ENCODE peak calls at places on chromosomes 11 and 22, in ten cellular contexts. One of them, this sample, is unnamed.

GRCh38 chr11:115051938-115052590 is 373.7 kb downstream of the NXPE2 start:
- DNase-seq in NCI-H1694 treated with DMSO at 0.1 percent for 48 hours: no peak
- DNase-seq in kidney glomerular epithelial cell: no peak
- DNase-seq in NT2/D1: no peak
- DNase-seq in HuH-7.5: no peak
- DNase-seq in GM19239: no peak
- DNase-seq in activated effector memory CD4-positive, alpha-beta T cell treated with anti-CD3 and anti-CD28 coated beads, Interleukin-2, amount 50 U/mL, for 16 hours: no peak
- DNase-seq in stimulated activated CD8-positive, alpha-beta memory T cell treated with anti-CD3 and anti-CD28 coated beads, Interleukin-15, amount 100 ng/mL, for 1 hour: no peak
- DNase-seq in cardiac muscle cell: no peak
- DNase-seq in T-helper 1 cell: no peak
- DNase-seq in this sample: no peak

GRCh38 chr11:7599209-7599608 is 74.1 kb downstream of the CYB5R2 start:
- DNase-seq in kidney glomerular epithelial cell: no peak
- DNase-seq in stimulated activated CD8-positive, alpha-beta memory T cell treated with anti-CD3 and anti-CD28 coated beads, Interleukin-15, amount 100 ng/mL, for 1 hour: no peak
- DNase-seq in cardiac muscle cell: no peak
- DNase-seq in activated effector memory CD4-positive, alpha-beta T cell treated with anti-CD3 and anti-CD28 coated beads, Interleukin-2, amount 50 U/mL, for 16 hours: no peak
- DNase-seq in GM19239: no peak
- DNase-seq in HuH-7.5: no peak
- DNase-seq in T-helper 1 cell: no peak
- DNase-seq in NCI-H1694 treated with DMSO at 0.1 percent for 48 hours: no peak
- DNase-seq in NT2/D1: no peak
- DNase-seq in this sample: no peak

GRCh38 chr11:15497366-15497765 is 382.6 kb downstream of the INSC start:
- DNase-seq in NT2/D1: no peak
- DNase-seq in cardiac muscle cell: no peak
- DNase-seq in GM19239: no peak
- DNase-seq in NCI-H1694 treated with DMSO at 0.1 percent for 48 hours: no peak
- DNase-seq in T-helper 1 cell: no peak
- DNase-seq in HuH-7.5: no peak
- DNase-seq in stimulated activated CD8-positive, alpha-beta memory T cell treated with anti-CD3 and anti-CD28 coated beads, Interleukin-15, amount 100 ng/mL, for 1 hour: no peak
- DNase-seq in kidney glomerular epithelial cell: no peak
- DNase-seq in activated effector memory CD4-positive, alpha-beta T cell treated with anti-CD3 and anti-CD28 coated beads, Interleukin-2, amount 50 U/mL, for 16 hours: no peak
- DNase-seq in this sample: no peak

GRCh38 chr11:71432761-71433647 is 15.2 kb downstream of the DHCR7 start:
- DNase-seq in kidney glomerular epithelial cell: no peak
- DNase-seq in NCI-H1694 treated with DMSO at 0.1 percent for 48 hours: no peak
- DNase-seq in HuH-7.5: no peak
- DNase-seq in GM19239: no peak
- DNase-seq in NT2/D1: no peak
- DNase-seq in cardiac muscle cell: no peak
- DNase-seq in activated effector memory CD4-positive, alpha-beta T cell treated with anti-CD3 and anti-CD28 coated beads, Interleukin-2, amount 50 U/mL, for 16 hours: peak
- DNase-seq in T-helper 1 cell: no peak
- DNase-seq in stimulated activated CD8-positive, alpha-beta memory T cell treated with anti-CD3 and anti-CD28 coated beads, Interleukin-15, amount 100 ng/mL, for 1 hour: no peak
- DNase-seq in this sample: no peak

GRCh38 chr11:37830532-37830931 is 1232.5 kb upstream of the RAG2 start:
- DNase-seq in HuH-7.5: no peak
- DNase-seq in T-helper 1 cell: no peak
- DNase-seq in kidney glomerular epithelial cell: no peak
- DNase-seq in NT2/D1: no peak
- DNase-seq in cardiac muscle cell: no peak
- DNase-seq in stimulated activated CD8-positive, alpha-beta memory T cell treated with anti-CD3 and anti-CD28 coated beads, Interleukin-15, amount 100 ng/mL, for 1 hour: no peak
- DNase-seq in activated effector memory CD4-positive, alpha-beta T cell treated with anti-CD3 and anti-CD28 coated beads, Interleukin-2, amount 50 U/mL, for 16 hours: no peak
- DNase-seq in GM19239: no peak
- DNase-seq in NCI-H1694 treated with DMSO at 0.1 percent for 48 hours: no peak
- DNase-seq in this sample: no peak

GRCh38 chr11:73528420-73528819 is 69.5 kb downstream of the FAM168A start:
- DNase-seq in T-helper 1 cell: no peak
- DNase-seq in NT2/D1: no peak
- DNase-seq in GM19239: no peak
- DNase-seq in kidney glomerular epithelial cell: peak
- DNase-seq in activated effector memory CD4-positive, alpha-beta T cell treated with anti-CD3 and anti-CD28 coated beads, Interleukin-2, amount 50 U/mL, for 16 hours: no peak
- DNase-seq in stimulated activated CD8-positive, alpha-beta memory T cell treated with anti-CD3 and anti-CD28 coated beads, Interleukin-15, amount 100 ng/mL, for 1 hour: no peak
- DNase-seq in NCI-H1694 treated with DMSO at 0.1 percent for 48 hours: no peak
- DNase-seq in HuH-7.5: no peak
- DNase-seq in cardiac muscle cell: no peak
- DNase-seq in this sample: no peak

GRCh38 chr11:25159341-25159740 is 662.5 kb downstream of the LUZP2 start:
- DNase-seq in activated effector memory CD4-positive, alpha-beta T cell treated with anti-CD3 and anti-CD28 coated beads, Interleukin-2, amount 50 U/mL, for 16 hours: no peak
- DNase-seq in kidney glomerular epithelial cell: no peak
- DNase-seq in cardiac muscle cell: no peak
- DNase-seq in GM19239: no peak
- DNase-seq in HuH-7.5: no peak
- DNase-seq in NCI-H1694 treated with DMSO at 0.1 percent for 48 hours: no peak
- DNase-seq in stimulated activated CD8-positive, alpha-beta memory T cell treated with anti-CD3 and anti-CD28 coated beads, Interleukin-15, amount 100 ng/mL, for 1 hour: no peak
- DNase-seq in NT2/D1: no peak
- DNase-seq in T-helper 1 cell: no peak
- DNase-seq in this sample: no peak

GRCh38 chr11:94813436-94813720 is 45.2 kb downstream of the AMOTL1 start:
- DNase-seq in NT2/D1: no peak
- DNase-seq in HuH-7.5: no peak
- DNase-seq in T-helper 1 cell: no peak
- DNase-seq in NCI-H1694 treated with DMSO at 0.1 percent for 48 hours: no peak
- DNase-seq in GM19239: no peak
- DNase-seq in cardiac muscle cell: no peak
- DNase-seq in activated effector memory CD4-positive, alpha-beta T cell treated with anti-CD3 and anti-CD28 coated beads, Interleukin-2, amount 50 U/mL, for 16 hours: no peak
- DNase-seq in stimulated activated CD8-positive, alpha-beta memory T cell treated with anti-CD3 and anti-CD28 coated beads, Interleukin-15, amount 100 ng/mL, for 1 hour: no peak
- DNase-seq in kidney glomerular epithelial cell: no peak
- DNase-seq in this sample: no peak

GRCh38 chr22:49103314-49104052 is 724.2 kb downstream of the BRD1 start:
- DNase-seq in GM19239: no peak
- DNase-seq in activated effector memory CD4-positive, alpha-beta T cell treated with anti-CD3 and anti-CD28 coated beads, Interleukin-2, amount 50 U/mL, for 16 hours: no peak
- DNase-seq in NCI-H1694 treated with DMSO at 0.1 percent for 48 hours: peak
- DNase-seq in NT2/D1: peak
- DNase-seq in T-helper 1 cell: no peak
- DNase-seq in stimulated activated CD8-positive, alpha-beta memory T cell treated with anti-CD3 and anti-CD28 coated beads, Interleukin-15, amount 100 ng/mL, for 1 hour: no peak
- DNase-seq in HuH-7.5: no peak
- DNase-seq in cardiac muscle cell: no peak
- DNase-seq in kidney glomerular epithelial cell: no peak
- DNase-seq in this sample: no peak